ENCODE peak calls at places on chromosomes 1 and 21, in seven cellular contexts. R, H, Y, B, Z, J and M are unnamed samples. For H3K4me1, the result is how much of the 10 kb centered on the place peaks cover.

GRCh38 chr1:173168941-173169340 is 38.2 kb downstream of the TNFSF4 start:
- DNase-seq in R (no peak), H (no peak), Y (no peak), B (no peak), Z (no peak), J (no peak), M (no peak)

GRCh38 chr1:151547119-151547899 is 7.2 kb downstream of the TUFT1 start:
- DNase-seq in R (peak), H (peak), Y (peak), B (no peak), Z (peak), J (peak), M (peak)

GRCh38 chr1:88935522-88936222 is 44.3 kb upstream of the GTF2B start:
- DNase-seq in R (peak), H (no peak), Y (no peak), B (no peak), Z (peak), J (peak), M (no peak)

GRCh38 chr1:70143052-70143659 is 62.2 kb downstream of the LRRC40 start:
- DNase-seq in R (no peak), H (no peak), Y (no peak), B (no peak), Z (no peak), J (no peak), M (no peak)

GRCh38 chr21:18524097-18524496 is 120.5 kb upstream of the TMPRSS15 start:
- DNase-seq in R (no peak), H (no peak), Y (no peak), B (no peak), Z (no peak), J (no peak), M (no peak)

GRCh38 chr1:150889650-150890416 is 2.9 kb downstream of the CTXND2 start:
- DNase-seq in R (no peak), H (no peak), Y (no peak), B (no peak), Z (no peak), J (no peak), M (no peak)

GRCh38 chr1:234234199-234234598 is 139.1 kb upstream of the COA6 start:
- DNase-seq in R (no peak), H (no peak), Y (no peak), B (no peak), Z (no peak), J (no peak), M (no peak)

GRCh38 chr1:5744911-5745431 is 247.3 kb downstream of the NPHP4 start:
- DNase-seq in R (no peak), H (no peak), Y (peak), B (peak), Z (no peak), J (no peak), M (no peak)

GRCh38 chr1:205916541-205916940 is 26.7 kb downstream of the SLC26A9 start:
- DNase-seq in R (no peak), H (no peak), Y (no peak), B (no peak), Z (no peak), J (no peak), M (no peak)

GRCh38 chr21:45456014-45456835 is 51.3 kb downstream of the COL18A1 start:
- DNase-seq in R (no peak), H (no peak), Y (no peak), B (peak), Z (no peak), J (no peak), M (no peak)

GRCh38 chr1:147539122-147539575 is 2.2 kb upstream of the BCL9 start:
- DNase-seq in R (peak), H (no peak), Y (no peak), B (no peak), Z (peak), J (peak), M (peak)

GRCh38 chr1:204124639-204125038 is 27.2 kb downstream of the ETNK2 start:
- DNase-seq in R (no peak), H (no peak), Y (no peak), B (peak), Z (no peak), J (no peak), M (no peak)

GRCh38 chr1:76901158-76901767 is 34.0 kb downstream of the ST6GALNAC5 start:
- DNase-seq in R (peak), H (peak), Y (no peak), B (no peak), Z (peak), J (peak), M (peak)

GRCh38 chr1:169795687-169796086 is 980 bp upstream of the METTL18 start:
- DNase-seq in R (no peak), H (no peak), Y (no peak), B (no peak), Z (peak), J (no peak), M (no peak)

GRCh38 chr21:16088121-16088520 is 358.3 kb downstream of the USP25 start:
- DNase-seq in R (no peak), H (no peak), Y (no peak), B (no peak), Z (no peak), J (no peak), M (no peak)

GRCh38 chr1:153460551-153460950 is at the start of gene S100A7:
- DNase-seq in R (no peak), H (no peak), Y (no peak), B (no peak), Z (no peak), J (no peak), M (no peak)

GRCh38 chr1:97647776-97648175 is 273.1 kb downstream of the DPYD start:
- DNase-seq in R (no peak), H (no peak), Y (no peak), B (no peak), Z (no peak), J (no peak), M (no peak)

GRCh38 chr1:45879885-45880598 is 76.6 kb downstream of the MAST2 start:
- DNase-seq in R (no peak), H (no peak), Y (no peak), B (no peak), Z (no peak), J (no peak), M (no peak)

GRCh38 chr1:101485712-101486111 is 248.9 kb downstream of the S1PR1 start:
- DNase-seq in R (no peak), H (no peak), Y (no peak), B (no peak), Z (no peak), J (no peak), M (no peak)

GRCh38 chr1:77084457-77084856 is 134.8 kb downstream of the PIGK start:
- DNase-seq in R (no peak), H (no peak), Y (no peak), B (no peak), Z (no peak), J (peak), M (no peak)

GRCh38 chr1:9145021-9145668 is 16.2 kb upstream of the GPR157 start:
- DNase-seq in R (peak), H (no peak), Y (peak), B (no peak), Z (no peak), J (peak), M (no peak)

GRCh38 chr1:65615859-65616258 is 176.8 kb upstream of the PDE4B start:
- DNase-seq in R (no peak), H (no peak), Y (no peak), B (no peak), Z (peak), J (no peak), M (no peak)

GRCh38 chr1:239263821-239264220 is 122.5 kb upstream of the CHRM3 start:
- DNase-seq in R (no peak), H (no peak), Y (no peak), B (no peak), Z (no peak), J (no peak), M (no peak)

GRCh38 chr1:155893389-155894142 is 17.6 kb downstream of the RIT1 start:
- DNase-seq in R (peak), H (no peak), Y (no peak), B (no peak), Z (peak), J (peak), M (no peak)

DNA sequence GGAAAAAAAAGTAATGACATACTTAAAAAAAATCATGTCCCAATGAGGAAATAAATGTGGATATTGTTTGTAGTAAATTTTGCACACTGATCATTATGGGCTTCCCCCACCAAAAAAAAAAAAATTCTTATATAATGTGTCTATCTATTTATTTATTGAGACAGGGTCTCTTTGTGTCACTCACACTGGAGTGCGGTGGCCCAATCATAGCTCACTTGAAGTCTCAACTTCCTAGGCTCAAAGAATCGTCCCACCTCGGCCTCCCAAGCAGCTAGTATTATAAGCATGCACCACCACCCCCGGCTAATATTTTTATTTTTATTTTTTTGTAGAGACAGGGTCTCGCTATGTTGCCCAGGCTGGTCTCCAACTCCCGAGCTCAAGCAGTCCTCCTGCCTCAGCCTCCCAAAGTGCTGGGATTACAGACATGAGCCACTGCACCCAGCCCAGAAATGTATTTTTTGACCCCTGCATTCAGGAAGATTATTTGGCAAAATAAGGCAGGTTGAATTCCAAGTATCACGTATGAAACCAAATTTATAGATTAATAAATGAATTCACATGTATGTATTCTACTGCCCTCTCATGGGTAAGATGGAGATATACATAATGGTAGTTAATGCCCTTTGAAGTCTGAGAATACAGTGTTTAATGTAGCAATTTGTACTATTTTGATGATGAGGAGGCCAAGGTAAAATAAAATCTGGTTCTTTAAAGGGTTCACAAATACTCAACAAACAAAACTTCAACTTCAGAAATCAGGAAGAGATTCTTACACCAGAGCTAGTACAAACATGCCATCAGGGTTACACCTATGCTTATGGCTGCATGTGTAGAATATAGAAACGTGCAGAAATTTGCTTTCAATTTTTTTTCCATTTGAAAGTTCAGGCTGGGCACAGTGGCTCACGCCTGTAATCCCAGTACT is 1.4 kb upstream of the DENND2C start:
- DNase-seq in R (peak), H (no peak), Y (no peak), B (no peak), Z (peak), J (no peak), M (no peak)
- TF ChIP-seq CTCF in R (peak), H (peak), Y (peak), B (peak), Z (peak), J (no peak), M (no peak)

GRCh38 chr1:12414444-12415238 is 184.8 kb downstream of the VPS13D start:
- DNase-seq in R (no peak), H (no peak), Y (no peak), B (no peak), Z (no peak), J (no peak), M (no peak)

GRCh38 chr1:12415239-12415543 is 185.4 kb downstream of the VPS13D start:
- DNase-seq in R (peak), H (no peak), Y (no peak), B (no peak), Z (no peak), J (no peak), M (no peak)

GRCh38 chr1:12416101-12416500 is 186.3 kb downstream of the VPS13D start:
- DNase-seq in R (no peak), H (no peak), Y (no peak), B (no peak), Z (no peak), J (no peak), M (no peak)

GRCh38 chr1:12413664-12414410 is 184.0 kb downstream of the VPS13D start:
- DNase-seq in R (no peak), H (no peak), Y (no peak), B (no peak), Z (no peak), J (no peak), M (no peak)

GRCh38 chr1:12417389-12417788 is 187.6 kb downstream of the VPS13D start:
- DNase-seq in R (no peak), H (no peak), Y (no peak), B (no peak), Z (no peak), J (no peak), M (no peak)
- TF ChIP-seq POLR2A in R (no peak), H (no peak), Y (no peak), B (no peak), Z (no peak), J (no peak), M (no peak)

GRCh38 chr1:27529638-27530018 is 39.7 kb upstream of the WASF2 start:
- DNase-seq in R (no peak), H (no peak), Y (no peak), B (no peak), Z (no peak), J (no peak), M (peak)
- H3K4me1 ChIP-seq in R (under half), H (under half), Y (half or more), B (under half), Z (under half), J (under half), M (under half)

GRCh38 chr1:25503551-25504426 is 39.6 kb upstream of the LDLRAP1 start:
- DNase-seq in R (peak), H (peak), Y (peak), B (no peak), Z (peak), J (no peak), M (peak)

GRCh38 chr1:25504706-25505560 is 38.5 kb upstream of the LDLRAP1 start:
- DNase-seq in R (no peak), H (no peak), Y (no peak), B (no peak), Z (no peak), J (no peak), M (peak)

GRCh38 chr1:25500694-25501093 is 42.7 kb upstream of the LDLRAP1 start:
- DNase-seq in R (no peak), H (no peak), Y (no peak), B (no peak), Z (no peak), J (no peak), M (no peak)

GRCh38 chr1:25502957-25503356 is 40.4 kb upstream of the LDLRAP1 start:
- DNase-seq in R (no peak), H (no peak), Y (no peak), B (no peak), Z (peak), J (no peak), M (no peak)

GRCh38 chr1:25501235-25502058 is 42.0 kb upstream of the LDLRAP1 start:
- DNase-seq in R (peak), H (no peak), Y (no peak), B (no peak), Z (no peak), J (peak), M (no peak)
- TF ChIP-seq CTCF in R (no peak), H (no peak), Y (no peak), B (no peak), Z (peak), J (peak), M (no peak)

GRCh38 chr1:224496826-224497225 is 62.2 kb upstream of the WDR26 start:
- DNase-seq in R (no peak), H (no peak), Y (no peak), B (no peak), Z (no peak), J (no peak), M (no peak)

GRCh38 chr1:224499204-224499603 is 64.6 kb upstream of the WDR26 start:
- DNase-seq in R (no peak), H (no peak), Y (no peak), B (no peak), Z (peak), J (no peak), M (no peak)

GRCh38 chr1:224495861-224496260 is 61.3 kb upstream of the WDR26 start:
- DNase-seq in R (no peak), H (no peak), Y (no peak), B (no peak), Z (no peak), J (no peak), M (no peak)

GRCh38 chr1:224498574-224499170 is 64.1 kb upstream of the WDR26 start:
- DNase-seq in R (no peak), H (peak), Y (no peak), B (no peak), Z (peak), J (no peak), M (no peak)

GRCh38 chr1:224497714-224498573 is 63.3 kb upstream of the WDR26 start:
- DNase-seq in R (peak), H (peak), Y (peak), B (no peak), Z (peak), J (no peak), M (no peak)
- TF ChIP-seq POLR2A in R (no peak), H (no peak), Y (no peak), B (no peak), Z (no peak), J (no peak), M (no peak)

GRCh38 chr1:16387201-16388185 is 20.5 kb downstream of the SZRD1 start:
- DNase-seq in R (no peak), H (no peak), Y (no peak), B (no peak), Z (peak), J (no peak), M (peak)
- H3K4me1 ChIP-seq in R (half or more), H (under half), Y (half or more), B (under half), Z (under half), J (half or more), M (under half)

DNA sequence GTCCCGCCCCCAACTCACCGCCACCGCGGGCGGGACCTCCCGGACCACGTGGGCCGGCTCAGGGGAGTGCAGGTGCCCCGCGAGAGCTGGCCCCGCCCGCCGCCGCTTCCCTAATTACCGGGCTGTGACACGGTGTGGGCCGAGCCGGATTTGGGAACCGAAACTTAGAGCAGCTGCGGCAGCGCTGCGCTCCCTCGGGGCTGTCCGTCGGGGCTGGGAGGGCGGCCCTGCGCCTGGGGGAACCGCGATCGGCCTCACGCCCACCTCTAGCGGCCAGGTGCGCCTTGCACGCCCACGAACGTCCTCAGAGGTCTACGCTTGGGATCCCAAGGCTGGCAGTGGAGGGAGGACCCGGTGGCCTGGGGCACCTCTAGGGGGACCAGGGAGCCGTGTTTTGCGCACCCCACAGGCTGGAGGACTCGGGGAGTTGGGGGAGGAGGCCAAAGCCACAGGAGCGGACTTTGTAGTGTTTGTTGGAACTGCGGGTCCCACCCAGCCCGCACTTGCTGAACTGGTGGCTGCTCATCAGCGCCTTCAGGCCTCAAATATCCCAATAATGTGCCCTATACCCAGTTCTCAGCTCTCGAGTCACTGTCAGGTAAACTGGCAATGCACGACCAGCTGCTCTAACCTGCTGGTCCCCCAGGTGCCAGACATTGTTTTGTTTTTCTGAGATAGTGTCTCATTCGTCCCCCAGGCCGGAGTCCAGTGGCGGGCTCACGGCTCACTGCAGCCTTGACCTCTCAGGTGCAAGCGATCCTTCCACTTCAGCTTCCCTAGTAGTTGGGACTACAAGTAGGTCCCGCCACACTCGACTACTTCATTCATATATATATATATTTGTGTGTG is 781 bp upstream of the NADK start:
- DNase-seq in R (no peak), H (peak), Y (peak), B (peak), Z (no peak), J (peak), M (peak)
- TF ChIP-seq CTCF in R (peak), H (peak), Y (no peak), B (no peak), Z (peak), J (peak), M (no peak)

DNA sequence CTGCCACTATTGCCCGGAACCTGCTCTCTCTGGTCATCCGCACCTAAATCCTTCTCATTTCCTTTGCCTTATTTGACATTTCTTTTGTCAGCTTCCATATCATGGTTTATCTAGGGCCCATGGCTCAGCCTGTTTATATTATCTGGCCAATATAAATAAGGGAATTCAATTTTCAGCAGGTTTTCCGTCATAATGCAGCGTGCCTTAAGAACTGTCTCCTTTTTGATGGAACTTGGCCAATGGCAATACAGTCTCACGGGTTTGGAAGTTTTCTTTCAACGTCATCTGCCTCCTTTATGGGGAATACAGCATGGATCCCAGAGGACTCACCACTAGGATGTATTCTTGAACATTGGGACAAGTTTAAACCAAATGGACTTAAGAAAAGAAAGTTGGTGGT is 77.8 kb upstream of the KIAA0040 start:
- DNase-seq in R (no peak), H (no peak), Y (no peak), B (no peak), Z (peak), J (no peak), M (no peak)
- TF ChIP-seq POLR2A in R (no peak), H (no peak), Y (no peak), B (no peak), Z (no peak), J (no peak), M (no peak)